ENCODE peak calls at places on chromosomes 5 and 9, in ten cellular contexts. M is transverse colon, K is K562, P is pancreas, H is psoas muscle, N is GM23338, D is tibial nerve, Z is trophoblast cell, C is heart right ventricle, O is MM.1S. E is an unnamed sample. For H3K27me3 and H3K4me1, the result is how much of the 10 kb centered on the place peaks cover.

GRCh38 chr9:132637351-132637750 is 32.4 kb downstream of the DDX31 start:
- DNase-seq in C (no peak), O (no peak), Z (no peak), M (peak), P (peak), K (no peak), N (no peak), H (no peak), D (no peak), E (no peak)

GRCh38 chr5:74763504-74763903 is 3.4 kb downstream of the GFM2 start:
- DNase-seq in N (no peak), O (no peak), P (no peak), K (no peak), M (no peak), Z (no peak), H (no peak), C (no peak), D (no peak), E (no peak)

GRCh38 chr5:140246378-140247122 is 56.4 kb downstream of the PFDN1 start:
- DNase-seq in M (no peak), Z (no peak), D (no peak), H (peak), K (no peak), C (peak), N (no peak), O (no peak), P (no peak), E (peak)

GRCh38 chr9:129895376-129896268 is 60.4 kb downstream of the USP20 start:
- DNase-seq in O (no peak), M (no peak), Z (no peak), H (no peak), P (no peak), C (no peak), D (no peak), K (peak), N (no peak), E (no peak)

GRCh38 chr9:128280084-128280622 is 4.1 kb downstream of the SWI5 start:
- DNase-seq in P (no peak), D (no peak), N (no peak), O (no peak), C (no peak), M (no peak), H (no peak), K (no peak), Z (no peak), E (no peak)

GRCh38 chr5:147234098-147234824 is 565 bp upstream of the STK32A start:
- DNase-seq in P (peak), H (no peak), D (no peak), O (no peak), C (no peak), Z (no peak), M (no peak), N (peak), K (no peak), E (no peak)

GRCh38 chr5:115813719-115814118 is 2.7 kb downstream of the CDO1 start:
- DNase-seq in P (no peak), O (no peak), H (no peak), M (no peak), Z (no peak), C (no peak), K (no peak), D (no peak), N (no peak), E (no peak)

GRCh38 chr9:134188421-134189166 is 24.2 kb upstream of the RNU6ATAC start:
- DNase-seq in D (no peak), C (no peak), H (peak), M (no peak), Z (no peak), N (no peak), O (no peak), K (no peak), P (peak), E (no peak)

GRCh38 chr9:134317431-134318414 is 8.5 kb upstream of the RXRA start:
- DNase-seq in P (no peak), N (no peak), O (no peak), K (no peak), H (peak), Z (no peak), D (no peak), M (no peak), C (peak), E (peak)

GRCh38 chr5:128083811-128084227 is 253 bp downstream of the SLC12A2 start:
- DNase-seq in C (no peak), N (peak), M (no peak), P (no peak), O (no peak), D (no peak), H (no peak), K (no peak), Z (no peak), E (no peak)

GRCh38 chr5:43315262-43315661 is 2.0 kb upstream of the HMGCS1 start:
- DNase-seq in O (no peak), D (no peak), C (no peak), P (no peak), Z (peak), K (no peak), H (no peak), M (no peak), N (no peak), E (no peak)

GRCh38 chr5:160133918-160134304 is 14.7 kb upstream of the PWWP2A start:
- DNase-seq in C (no peak), O (no peak), D (no peak), H (no peak), P (no peak), N (peak), Z (no peak), K (no peak), M (no peak), E (no peak)

GRCh38 chr5:151905639-151906038 is 19.0 kb downstream of the GLRA1 start:
- DNase-seq in K (no peak), M (no peak), D (no peak), Z (peak), N (no peak), O (no peak), P (no peak), H (no peak), C (no peak), E (peak)

GRCh38 chr5:144971067-144971850 is 800.6 kb downstream of the KCTD16 start:
- DNase-seq in Z (no peak), P (no peak), K (no peak), C (no peak), M (no peak), O (no peak), N (no peak), D (no peak), H (no peak), E (no peak)

GRCh38 chr5:111494350-111494999 is 17.9 kb downstream of the STARD4 start:
- DNase-seq in C (no peak), D (no peak), K (no peak), N (no peak), P (no peak), M (no peak), H (no peak), O (no peak), Z (peak), E (peak)

GRCh38 chr5:95530441-95530840 is 24.3 kb downstream of the SKIC3 start:
- DNase-seq in M (no peak), H (no peak), D (no peak), O (no peak), Z (peak), P (no peak), K (no peak), N (peak), C (no peak), E (no peak)

GRCh38 chr9:70049236-70049635 is 5.6 kb downstream of the MAMDC2 start:
- DNase-seq in O (peak), M (peak), K (no peak), N (no peak), C (no peak), Z (no peak), H (peak), D (peak), P (peak), E (peak)

GRCh38 chr9:134375430-134376385 is 49.5 kb downstream of the RXRA start:
- DNase-seq in N (no peak), C (peak), O (no peak), H (peak), K (no peak), P (peak), Z (peak), D (peak), M (no peak), E (peak)

GRCh38 chr5:68352166-68352565 is 136.6 kb downstream of the PIK3R1 start:
- DNase-seq in C (no peak), K (no peak), Z (no peak), H (no peak), P (no peak), N (no peak), D (no peak), O (no peak), M (no peak), E (no peak)

GRCh38 chr5:90548069-90548593 is 10.5 kb upstream of the ADGRV1 start:
- DNase-seq in O (no peak), M (peak), Z (no peak), K (peak), D (no peak), P (peak), H (no peak), N (peak), C (no peak), E (peak)

GRCh38 chr9:136587944-136588662 is 42.3 kb upstream of the NOTCH1 start:
- DNase-seq in C (peak), O (no peak), P (no peak), H (no peak), N (peak), D (no peak), K (peak), M (no peak), Z (no peak), E (peak)
- H3K27me3 ChIP-seq in C (under half), O (half or more), P (under half), H (under half), N (under half), D (under half), K (under half), M (under half), Z (under half), E (under half)

GRCh38 chr9:98253563-98253962 is 1.9 kb downstream of the TBC1D2 start:
- DNase-seq in H (no peak), O (no peak), Z (no peak), M (no peak), N (no peak), C (no peak), P (no peak), D (no peak), K (no peak), E (no peak)

GRCh38 chr9:98251554-98251953 is 3.9 kb downstream of the TBC1D2 start:
- DNase-seq in D (no peak), N (no peak), O (no peak), H (no peak), C (no peak), M (no peak), K (no peak), Z (no peak), P (no peak), E (peak)

GRCh38 chr9:98247826-98248657 is 7.4 kb downstream of the TBC1D2 start:
- DNase-seq in N (no peak), C (no peak), M (no peak), H (no peak), K (no peak), O (no peak), P (no peak), D (no peak), Z (no peak), E (no peak)

GRCh38 chr9:98248737-98249474 is 6.5 kb downstream of the TBC1D2 start:
- DNase-seq in C (peak), M (peak), P (no peak), Z (peak), D (peak), N (no peak), O (no peak), H (peak), K (peak), E (no peak)

DNA sequence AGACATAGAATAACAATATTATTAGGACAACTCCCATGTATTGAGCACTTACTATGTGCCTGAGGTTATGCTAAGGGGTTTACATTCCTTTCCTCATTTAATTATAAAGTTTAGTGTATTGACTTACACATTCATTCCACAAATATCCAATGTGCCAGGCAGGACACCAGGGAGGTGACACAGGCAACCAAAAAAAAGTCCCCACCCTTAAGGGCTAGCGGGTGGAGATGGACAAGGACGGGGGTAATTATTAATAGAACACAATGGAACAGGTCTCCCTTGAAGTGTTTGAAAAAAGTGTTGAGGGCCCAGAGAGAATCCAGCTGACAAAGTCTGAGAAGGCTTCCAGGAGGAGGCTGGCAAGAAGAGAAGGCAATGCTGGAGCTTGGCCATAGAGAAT is 5.7 kb downstream of the TBC1D2 start:
- DNase-seq in H (no peak), D (no peak), N (no peak), O (no peak), C (no peak), Z (no peak), M (no peak), K (no peak), P (no peak), E (no peak)
- H3K4me1 ChIP-seq in H (under half), D (under half), N (under half), O (under half), C (half or more), Z (under half), M (under half), K (half or more), P (under half), E (under half)

GRCh38 chr5:133534566-133534965 is 77.8 kb downstream of the FSTL4 start:
- DNase-seq in D (no peak), P (no peak), Z (no peak), H (no peak), O (no peak), C (no peak), K (no peak), N (no peak), M (no peak), E (no peak)
- H3K4me3 ChIP-seq in D (no peak), P (no peak), Z (no peak), H (no peak), O (no peak), C (no peak), K (no peak), N (no peak), M (no peak), E (no peak)

DNA sequence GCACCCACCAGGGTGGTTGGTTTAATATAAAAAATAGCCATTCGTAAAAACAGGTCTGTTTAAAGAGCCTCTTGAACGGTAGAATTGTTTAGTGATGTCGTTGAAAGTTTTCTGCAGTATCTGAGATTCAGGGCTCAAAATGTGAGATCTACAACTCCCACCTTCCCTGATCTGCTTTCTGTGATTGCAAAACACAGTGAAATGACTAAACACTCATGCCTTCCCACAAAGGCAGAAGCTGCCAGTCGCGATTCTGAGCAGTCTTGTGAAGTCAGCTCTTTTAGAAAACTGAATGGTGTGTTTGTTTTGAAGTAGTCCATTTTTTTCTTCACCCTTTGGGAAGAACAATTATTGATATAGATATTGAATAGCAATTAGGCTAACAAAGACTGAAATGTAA is 3.7 kb downstream of the RXFP3 start:
- DNase-seq in C (no peak), D (no peak), H (no peak), Z (no peak), N (no peak), K (no peak), M (no peak), O (no peak), P (no peak), E (no peak)
- H3K27me3 ChIP-seq in C (half or more), D (under half), H (half or more), Z (under half), N (under half), K (under half), M (half or more), O (under half), P (under half), E (half or more)

E was measured in A673.